ENCODE peak calls at places on chromosomes 2 and 18, in five cellular contexts. X, V, B, H and A are unnamed samples.

GRCh38 chr2:241772063-241772499 is 4.5 kb upstream of the GAL3ST2 start:
- DNase-seq in V (no peak), B (no peak), H (no peak), X (no peak), A (peak)

GRCh38 chr18:58186258-58186948 is 142.4 kb downstream of the NEDD4L start:
- DNase-seq in H (peak), X (no peak), B (no peak), V (peak), A (no peak)

GRCh38 chr2:207719008-207719407 is 7.6 kb downstream of the CCNYL1 start:
- DNase-seq in B (no peak), H (no peak), V (no peak), X (no peak), A (no peak)

GRCh38 chr2:222912776-222913175 is 51.9 kb downstream of the ACSL3 start:
- DNase-seq in V (no peak), B (no peak), X (no peak), H (no peak), A (no peak)

GRCh38 chr18:49018961-49019445 is 68.2 kb upstream of the SMAD7 start:
- DNase-seq in H (no peak), B (no peak), X (no peak), V (no peak), A (no peak)

GRCh38 chr18:76721207-76721996 is 101.0 kb upstream of the ZNF236 start:
- DNase-seq in X (no peak), V (no peak), H (no peak), B (no peak), A (no peak)

GRCh38 chr18:49723648-49724180 is 89.6 kb downstream of the ACAA2 start:
- DNase-seq in B (no peak), X (no peak), V (peak), H (no peak), A (peak)

GRCh38 chr2:156294945-156295580 is 37.5 kb downstream of the NR4A2 start:
- DNase-seq in H (no peak), X (no peak), V (peak), B (no peak), A (no peak)

GRCh38 chr18:9854801-9855676 is 30.7 kb upstream of the TXNDC2 start:
- DNase-seq in B (no peak), V (peak), X (no peak), H (no peak), A (no peak)

GRCh38 chr2:78147466-78147865 is 625.3 kb upstream of the LRRTM4 start:
- DNase-seq in H (no peak), B (no peak), X (no peak), V (no peak), A (no peak)

GRCh38 chr2:239093956-239094355 is 246.1 kb downstream of the TWIST2 start:
- DNase-seq in B (no peak), V (no peak), H (peak), X (no peak), A (no peak)

GRCh38 chr2:212554233-212554632 is 15.6 kb upstream of the ERBB4 start:
- DNase-seq in B (no peak), V (no peak), H (no peak), X (no peak), A (no peak)

GRCh38 chr2:162480067-162480466 is 136.1 kb downstream of the GCA start:
- DNase-seq in B (no peak), H (no peak), V (no peak), X (no peak), A (peak)

GRCh38 chr2:107775791-107776190 is 50.9 kb upstream of the RGPD4 start:
- DNase-seq in H (no peak), V (no peak), B (no peak), X (no peak), A (no peak)

GRCh38 chr2:10868021-10868420 is 43.7 kb upstream of the KCNF1 start:
- DNase-seq in X (no peak), V (no peak), B (no peak), H (no peak), A (no peak)

GRCh38 chr2:234412726-234413125 is 84.2 kb downstream of the ARL4C start:
- DNase-seq in V (peak), B (no peak), H (peak), X (no peak), A (no peak)

GRCh38 chr2:157789161-157789720 is 86.9 kb downstream of the ACVR1 start:
- DNase-seq in V (no peak), B (no peak), X (no peak), H (no peak), A (no peak)

GRCh38 chr18:61957801-61958516 is 65.2 kb upstream of the RNF152 start:
- DNase-seq in X (peak), V (peak), B (no peak), H (no peak), A (no peak)

GRCh38 chr2:101040761-101041160 is 38.7 kb downstream of the RPL31 start:
- DNase-seq in B (no peak), X (no peak), H (no peak), V (peak), A (no peak)

GRCh38 chr18:79922971-79923411 is 28.5 kb downstream of the SLC66A2 start:
- DNase-seq in H (no peak), X (no peak), B (no peak), V (no peak), A (no peak)

GRCh38 chr2:73938761-73939352 is 12.2 kb downstream of the DGUOK start:
- DNase-seq in V (peak), H (peak), X (no peak), B (no peak), A (no peak)

GRCh38 chr18:77063256-77063655 is 69.3 kb downstream of the MBP start:
- DNase-seq in X (no peak), V (peak), H (no peak), B (no peak), A (peak)

GRCh38 chr2:129984426-129984825 is 5.0 kb downstream of the RAB6C start:
- DNase-seq in H (no peak), V (no peak), X (no peak), B (no peak), A (no peak)

GRCh38 chr2:13201924-13202323 is 485.2 kb downstream of the TRIB2 start:
- DNase-seq in V (no peak), B (no peak), X (no peak), H (no peak), A (no peak)

GRCh38 chr2:59888015-59888414 is 665.4 kb downstream of the BCL11A start:
- DNase-seq in X (peak), H (no peak), V (no peak), B (no peak), A (peak)

GRCh38 chr2:160646684-160647444 is 153.3 kb upstream of the RBMS1 start:
- DNase-seq in H (no peak), X (no peak), V (no peak), B (no peak), A (no peak)

GRCh38 chr18:21129586-21130216 is 18.1 kb upstream of the ROCK1 start:
- DNase-seq in B (no peak), H (peak), X (no peak), V (peak), A (no peak)

GRCh38 chr2:217751192-217751591 is 251.6 kb downstream of the TNS1 start:
- DNase-seq in X (no peak), H (no peak), B (no peak), V (no peak), A (no peak)

GRCh38 chr2:235709124-235709813 is 215.4 kb downstream of the AGAP1 start:
- DNase-seq in V (peak), B (no peak), H (peak), X (no peak), A (no peak)

GRCh38 chr2:224417361-224417729 is 15.4 kb upstream of the FAM124B start:
- DNase-seq in B (no peak), V (no peak), X (no peak), H (no peak), A (no peak)

GRCh38 chr18:8830067-8831060 is 125.0 kb downstream of the MTCL1 start:
- DNase-seq in V (no peak), H (peak), X (no peak), B (no peak), A (no peak)

DNA sequence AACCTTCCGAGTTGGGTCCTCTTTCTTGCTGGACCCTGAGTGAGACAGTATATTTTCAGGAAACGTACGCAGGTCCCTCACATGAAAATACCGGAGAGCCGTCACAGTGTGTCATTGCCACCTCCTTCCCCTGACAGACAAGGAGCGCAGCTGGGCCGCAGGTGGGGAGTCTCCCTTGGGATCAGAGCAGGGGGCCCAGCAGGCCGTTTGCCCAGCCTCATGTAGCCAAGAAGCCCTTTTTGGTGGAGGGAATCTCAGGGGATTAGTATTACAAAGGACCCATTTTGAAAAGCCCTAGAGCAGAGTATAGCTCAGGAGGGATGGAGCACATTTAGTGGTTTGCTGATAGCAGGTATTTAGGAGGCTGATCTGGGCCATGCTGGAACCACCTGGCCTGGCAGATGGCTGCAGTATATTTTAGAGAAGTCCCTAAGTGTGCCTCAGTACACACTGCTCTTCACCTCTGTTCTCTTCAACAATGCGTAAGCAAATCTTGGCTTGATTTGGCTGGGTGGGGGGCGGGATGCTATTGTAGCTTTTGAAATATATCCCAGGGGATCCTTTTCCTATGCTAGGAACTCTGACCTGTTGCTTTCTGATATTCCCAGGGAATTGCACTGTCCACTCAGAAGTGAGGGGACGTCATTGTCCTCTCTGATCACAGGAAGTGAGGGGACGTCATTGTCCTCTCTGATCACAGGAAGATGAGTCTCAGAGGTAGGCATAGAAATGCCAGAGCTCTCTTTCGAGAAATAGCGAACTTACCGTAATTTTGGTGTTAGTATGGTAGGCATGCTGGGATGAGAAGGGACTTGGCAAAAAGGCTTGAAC is 171.9 kb downstream of the HRH4 start:
- DNase-seq in X (no peak), H (no peak), V (no peak), B (no peak), A (no peak)
- TF ChIP-seq CTCF in X (no peak), H (no peak), V (no peak), B (no peak), A (no peak)

DNA sequence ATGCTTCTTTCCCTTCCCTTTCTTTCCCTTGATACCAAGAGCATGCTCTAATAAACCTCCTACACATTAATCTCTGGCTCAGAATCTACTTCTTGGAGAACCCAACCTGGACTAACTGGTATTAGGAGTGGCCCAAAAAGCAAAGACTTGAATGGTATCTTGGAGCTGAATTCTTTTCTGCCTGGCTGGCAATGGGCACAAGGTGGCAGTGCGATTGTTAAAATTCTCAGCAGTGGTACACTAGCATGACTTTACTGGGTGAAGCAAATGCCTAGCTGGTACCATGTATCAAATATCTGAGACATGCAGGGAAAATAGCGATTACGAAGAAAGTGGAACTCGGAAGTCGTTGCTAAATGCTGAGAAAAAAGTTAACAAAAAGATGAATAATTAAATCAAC is 376.1 kb downstream of the XIRP2 start:
- DNase-seq in V (peak), H (no peak), X (peak), B (no peak), A (peak)
- TF ChIP-seq CTCF in V (peak), H (peak), X (no peak), B (peak), A (peak)

GRCh38 chr2:9001778-9002177 is 1.7 kb downstream of the MBOAT2 start:
- DNase-seq in B (no peak), H (no peak), V (no peak), X (no peak), A (no peak)
- TF ChIP-seq CTCF in B (no peak), H (no peak), V (no peak), X (no peak), A (no peak)

GRCh38 chr2:232030229-232030628 is 68.7 kb downstream of the DIS3L2 start:
- DNase-seq in V (no peak), X (peak), H (no peak), B (no peak), A (no peak)
- TF ChIP-seq CTCF in V (peak), X (no peak), H (peak), B (no peak), A (peak)